ENCODE peak calls at places on chromosomes 13 and 19, in nine cellular contexts. One of them, this sample, is unnamed.
A peak's percentile ranks its signal among the peaks of the same experiment; 100 is the strongest.

GRCh38 chr19:52748336-52748950 is 13.6 kb upstream of the ZNF611 start:
- DNase-seq in H9: no peak
- DNase-seq in astrocyte: peak; percentile 27
- DNase-seq in IMR-90: peak; percentile 57
- DNase-seq in neural progenitor cell: peak; percentile 73
- DNase-seq in endothelial cell of umbilical vein: peak; percentile 42
- DNase-seq in GM23248: peak; percentile 69
- DNase-seq in HCT116: no peak
- DNase-seq in H1: no peak
- DNase-seq in this sample: no peak

GRCh38 chr19:39924389-39924788 is 10.0 kb downstream of the FCGBP start:
- DNase-seq in endothelial cell of umbilical vein: no peak
- DNase-seq in GM23248: no peak
- DNase-seq in H1: no peak
- DNase-seq in IMR-90: no peak
- DNase-seq in astrocyte: no peak
- DNase-seq in HCT116: no peak
- DNase-seq in H9: no peak
- DNase-seq in neural progenitor cell: no peak
- DNase-seq in this sample: no peak

GRCh38 chr13:109454167-109454917 is 332.0 kb downstream of the IRS2 start:
- DNase-seq in IMR-90: peak; percentile 46
- DNase-seq in H1: no peak
- DNase-seq in neural progenitor cell: no peak
- DNase-seq in H9: no peak
- DNase-seq in astrocyte: peak; percentile 55
- DNase-seq in endothelial cell of umbilical vein: no peak
- DNase-seq in GM23248: peak; percentile 53
- DNase-seq in HCT116: no peak
- DNase-seq in this sample: no peak

GRCh38 chr13:66461021-66461420 is 769.1 kb downstream of the PCDH9 start:
- DNase-seq in H9: no peak
- DNase-seq in neural progenitor cell: no peak
- DNase-seq in H1: no peak
- DNase-seq in IMR-90: peak; percentile 54
- DNase-seq in HCT116: no peak
- DNase-seq in GM23248: no peak
- DNase-seq in endothelial cell of umbilical vein: no peak
- DNase-seq in astrocyte: peak; percentile 52
- DNase-seq in this sample: no peak

GRCh38 chr13:98233127-98233526 is 56.1 kb upstream of the RNF113B start:
- DNase-seq in IMR-90: no peak
- DNase-seq in astrocyte: no peak
- DNase-seq in endothelial cell of umbilical vein: no peak
- DNase-seq in H1: no peak
- DNase-seq in neural progenitor cell: no peak
- DNase-seq in H9: no peak
- DNase-seq in HCT116: no peak
- DNase-seq in GM23248: no peak
- DNase-seq in this sample: no peak

GRCh38 chr19:44055870-44056269 is 4.0 kb downstream of the ZNF223 start:
- DNase-seq in IMR-90: no peak
- DNase-seq in H9: peak; percentile 28
- DNase-seq in HCT116: no peak
- DNase-seq in neural progenitor cell: no peak
- DNase-seq in GM23248: no peak
- DNase-seq in H1: no peak
- DNase-seq in astrocyte: no peak
- DNase-seq in endothelial cell of umbilical vein: no peak
- DNase-seq in this sample: no peak

GRCh38 chr13:27636624-27637288 is 15.1 kb downstream of the POLR1D start:
- DNase-seq in H9: no peak
- DNase-seq in IMR-90: peak; percentile 41
- DNase-seq in endothelial cell of umbilical vein: peak; percentile 42
- DNase-seq in neural progenitor cell: no peak
- DNase-seq in astrocyte: peak; percentile 62
- DNase-seq in GM23248: no peak
- DNase-seq in HCT116: no peak
- DNase-seq in H1: no peak
- DNase-seq in this sample: no peak

GRCh38 chr13:109744512-109745051 is 41.8 kb downstream of the IRS2 start:
- DNase-seq in neural progenitor cell: no peak
- DNase-seq in H9: no peak
- DNase-seq in GM23248: no peak
- DNase-seq in H1: no peak
- DNase-seq in endothelial cell of umbilical vein: no peak
- DNase-seq in IMR-90: peak; percentile 92
- DNase-seq in HCT116: no peak
- DNase-seq in astrocyte: peak; percentile 41
- DNase-seq in this sample: no peak

GRCh38 chr13:95641291-95641811 is 3.2 kb downstream of the DZIP1 start:
- DNase-seq in IMR-90: peak; percentile 27
- DNase-seq in endothelial cell of umbilical vein: peak; percentile 20
- DNase-seq in H1: peak; percentile 63
- DNase-seq in GM23248: peak; percentile 33
- DNase-seq in astrocyte: peak; percentile 28
- DNase-seq in H9: peak; percentile 66
- DNase-seq in HCT116: no peak
- DNase-seq in neural progenitor cell: peak; percentile 47
- DNase-seq in this sample: no peak

GRCh38 chr19:34274284-34274826 is 20.0 kb downstream of the GARRE1 start:
- DNase-seq in GM23248: peak; percentile 59
- DNase-seq in H1: no peak
- DNase-seq in HCT116: no peak
- DNase-seq in IMR-90: peak; percentile 26
- DNase-seq in H9: no peak
- DNase-seq in endothelial cell of umbilical vein: no peak
- DNase-seq in astrocyte: peak; percentile 64
- DNase-seq in neural progenitor cell: no peak
- DNase-seq in this sample: no peak

GRCh38 chr13:74758188-74758587 is 624.0 kb upstream of the KLF12 start:
- DNase-seq in endothelial cell of umbilical vein: no peak
- DNase-seq in neural progenitor cell: peak; percentile 66
- DNase-seq in H1: no peak
- DNase-seq in astrocyte: no peak
- DNase-seq in GM23248: no peak
- DNase-seq in HCT116: no peak
- DNase-seq in H9: peak; percentile 42
- DNase-seq in IMR-90: no peak
- DNase-seq in this sample: peak; percentile 30

GRCh38 chr13:75946746-75947397 is 310.7 kb downstream of the LMO7 start:
- DNase-seq in H1: no peak
- DNase-seq in HCT116: no peak
- DNase-seq in endothelial cell of umbilical vein: no peak
- DNase-seq in GM23248: no peak
- DNase-seq in IMR-90: no peak
- DNase-seq in astrocyte: no peak
- DNase-seq in H9: no peak
- DNase-seq in neural progenitor cell: no peak
- DNase-seq in this sample: no peak

GRCh38 chr19:2762783-2763496 is 20.1 kb downstream of the SGTA start:
- DNase-seq in astrocyte: no peak
- DNase-seq in endothelial cell of umbilical vein: no peak
- DNase-seq in IMR-90: no peak
- DNase-seq in H9: no peak
- DNase-seq in H1: no peak
- DNase-seq in HCT116: no peak
- DNase-seq in GM23248: no peak
- DNase-seq in neural progenitor cell: no peak
- DNase-seq in this sample: no peak

DNA sequence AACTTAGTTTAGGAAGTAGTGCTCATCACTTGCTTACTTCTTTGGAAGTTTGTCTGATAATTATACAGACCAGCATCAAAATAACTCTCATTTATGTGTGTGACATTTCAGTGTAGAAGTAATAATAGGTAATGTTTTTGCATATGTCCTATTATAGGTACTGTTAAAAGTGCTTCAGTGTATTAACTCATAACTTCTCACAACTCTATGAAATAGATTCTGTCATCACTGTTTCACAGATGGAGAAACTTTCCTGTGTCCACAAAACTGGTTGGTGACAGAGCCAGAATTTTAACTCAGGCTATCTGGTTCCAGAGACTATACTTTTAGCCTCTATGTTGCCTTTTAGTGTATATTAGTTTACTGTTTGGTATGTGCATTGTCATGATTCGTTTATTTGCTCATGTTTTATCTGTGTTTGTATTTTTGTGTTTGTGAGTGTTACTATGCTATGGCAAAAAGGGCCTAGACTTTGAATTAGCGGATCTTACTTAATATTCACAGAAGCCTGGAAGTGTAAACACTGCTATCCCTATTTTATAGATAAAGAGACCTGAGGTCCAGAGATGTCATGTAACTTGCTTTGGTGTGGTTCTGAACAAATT is 12.7 kb downstream of the LPAR6 start:
- DNase-seq in endothelial cell of umbilical vein: no peak
- DNase-seq in HCT116: no peak
- DNase-seq in H9: no peak
- DNase-seq in IMR-90: no peak
- DNase-seq in neural progenitor cell: no peak
- DNase-seq in H1: no peak
- DNase-seq in astrocyte: no peak
- DNase-seq in GM23248: peak; percentile 59
- DNase-seq in this sample: no peak
- H3K9ac ChIP-seq in endothelial cell of umbilical vein: peak overlapping the region; percentile 41
- H3K9ac ChIP-seq in HCT116: no peak overlapping the region
- H3K9ac ChIP-seq in H9: no peak overlapping the region
- H3K9ac ChIP-seq in IMR-90: no peak overlapping the region
- H3K9ac ChIP-seq in neural progenitor cell: no peak overlapping the region
- H3K9ac ChIP-seq in H1: no peak overlapping the region
- H3K9ac ChIP-seq in astrocyte: peak overlapping the region; percentile 7
- H3K9ac ChIP-seq in GM23248: peak overlapping the region; percentile 74
- H3K9ac ChIP-seq in this sample: no peak overlapping the region

GRCh38 chr19:15296841-15297415 is 35.4 kb downstream of the BRD4 start:
- DNase-seq in astrocyte: no peak
- DNase-seq in H1: no peak
- DNase-seq in GM23248: no peak
- DNase-seq in IMR-90: no peak
- DNase-seq in H9: no peak
- DNase-seq in neural progenitor cell: no peak
- DNase-seq in HCT116: no peak
- DNase-seq in endothelial cell of umbilical vein: no peak
- DNase-seq in this sample: no peak
- H3K4me1 ChIP-seq in astrocyte: peaks cover 48% of the 10 kb centered on the region
- H3K4me1 ChIP-seq in H1: peaks cover 20% of the 10 kb centered on the region
- H3K4me1 ChIP-seq in GM23248: peaks cover 87% of the 10 kb centered on the region
- H3K4me1 ChIP-seq in IMR-90: peaks cover 57% of the 10 kb centered on the region
- H3K4me1 ChIP-seq in H9: peaks cover 24% of the 10 kb centered on the region
- H3K4me1 ChIP-seq in neural progenitor cell: peaks cover 33% of the 10 kb centered on the region
- H3K4me1 ChIP-seq in HCT116: no peaks in the 10 kb centered on the region
- H3K4me1 ChIP-seq in endothelial cell of umbilical vein: peaks cover 9% of the 10 kb centered on the region
- H3K4me1 ChIP-seq in this sample: peaks cover 23% of the 10 kb centered on the region

DNA sequence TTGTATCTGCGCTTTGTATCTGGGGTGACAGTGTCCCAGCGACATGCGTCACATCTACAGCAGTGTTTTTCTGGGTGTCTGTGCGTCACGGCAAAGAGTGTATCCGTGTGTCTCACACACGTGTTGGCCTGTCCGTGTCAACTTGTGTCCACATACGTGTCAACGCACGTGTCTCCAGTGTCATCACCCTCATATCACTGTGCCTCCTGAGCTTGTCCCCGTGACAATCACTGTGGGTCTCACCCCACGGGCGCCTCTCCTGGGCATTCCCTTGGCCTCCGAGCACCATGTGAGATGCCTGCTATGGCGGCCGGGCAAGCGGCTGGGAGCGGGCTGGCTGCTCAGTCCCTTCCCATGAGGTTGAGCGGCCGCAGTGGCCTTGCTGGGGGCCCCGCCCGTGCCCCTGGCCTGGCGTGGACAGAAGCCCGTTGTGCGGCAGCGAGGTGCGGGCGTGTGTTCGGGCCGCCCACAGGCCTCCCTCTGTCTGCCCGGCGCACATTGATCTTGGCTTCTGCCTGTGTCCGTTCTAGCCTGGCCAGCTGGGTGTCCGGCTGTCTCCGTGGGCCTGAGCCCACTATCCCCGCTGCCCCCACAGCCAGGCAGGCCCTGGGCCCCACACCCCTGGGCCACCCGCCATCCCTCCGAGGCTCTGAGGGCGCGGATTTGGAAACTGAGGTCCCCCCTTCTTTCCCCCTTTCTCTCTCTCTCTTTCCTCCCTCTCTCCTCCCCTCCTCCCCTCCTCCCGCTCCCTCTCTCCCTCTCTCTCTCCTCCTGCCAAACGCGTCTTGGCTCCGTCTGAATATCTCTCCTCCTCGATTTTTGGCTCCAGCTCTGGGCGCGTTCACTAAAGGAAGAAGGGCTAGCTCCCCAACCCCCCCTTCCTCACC is 6.5 kb downstream of the NFIX start:
- DNase-seq in endothelial cell of umbilical vein: no peak
- DNase-seq in GM23248: peak; percentile 82
- DNase-seq in IMR-90: no peak
- DNase-seq in astrocyte: peak; percentile 72
- DNase-seq in neural progenitor cell: no peak
- DNase-seq in HCT116: no peak
- DNase-seq in H1: no peak
- DNase-seq in H9: no peak
- DNase-seq in this sample: no peak
- H3K9ac ChIP-seq in endothelial cell of umbilical vein: no peak overlapping the region
- H3K9ac ChIP-seq in GM23248: peak overlapping the region; percentile 80
- H3K9ac ChIP-seq in IMR-90: no peak overlapping the region
- H3K9ac ChIP-seq in astrocyte: peak overlapping the region; percentile 64
- H3K9ac ChIP-seq in neural progenitor cell: no peak overlapping the region
- H3K9ac ChIP-seq in HCT116: no peak overlapping the region
- H3K9ac ChIP-seq in H1: no peak overlapping the region
- H3K9ac ChIP-seq in H9: no peak overlapping the region
- H3K9ac ChIP-seq in this sample: no peak overlapping the region

GRCh38 chr19:18465214-18465963 is 27.5 kb upstream of the ISYNA1 start:
- DNase-seq in IMR-90: no peak
- DNase-seq in H1: no peak
- DNase-seq in neural progenitor cell: no peak
- DNase-seq in astrocyte: no peak
- DNase-seq in HCT116: no peak
- DNase-seq in endothelial cell of umbilical vein: no peak
- DNase-seq in GM23248: no peak
- DNase-seq in H9: no peak
- DNase-seq in this sample: no peak
- H3K4me1 ChIP-seq in IMR-90: peaks cover 33% of the 10 kb centered on the region
- H3K4me1 ChIP-seq in H1: no peaks in the 10 kb centered on the region
- H3K4me1 ChIP-seq in neural progenitor cell: no peaks in the 10 kb centered on the region
- H3K4me1 ChIP-seq in astrocyte: peaks cover 32% of the 10 kb centered on the region
- H3K4me1 ChIP-seq in HCT116: peaks cover 16% of the 10 kb centered on the region
- H3K4me1 ChIP-seq in endothelial cell of umbilical vein: peaks cover 3% of the 10 kb centered on the region
- H3K4me1 ChIP-seq in GM23248: peaks cover 20% of the 10 kb centered on the region
- H3K4me1 ChIP-seq in H9: no peaks in the 10 kb centered on the region
- H3K4me1 ChIP-seq in this sample: peaks cover 30% of the 10 kb centered on the region

DNA sequence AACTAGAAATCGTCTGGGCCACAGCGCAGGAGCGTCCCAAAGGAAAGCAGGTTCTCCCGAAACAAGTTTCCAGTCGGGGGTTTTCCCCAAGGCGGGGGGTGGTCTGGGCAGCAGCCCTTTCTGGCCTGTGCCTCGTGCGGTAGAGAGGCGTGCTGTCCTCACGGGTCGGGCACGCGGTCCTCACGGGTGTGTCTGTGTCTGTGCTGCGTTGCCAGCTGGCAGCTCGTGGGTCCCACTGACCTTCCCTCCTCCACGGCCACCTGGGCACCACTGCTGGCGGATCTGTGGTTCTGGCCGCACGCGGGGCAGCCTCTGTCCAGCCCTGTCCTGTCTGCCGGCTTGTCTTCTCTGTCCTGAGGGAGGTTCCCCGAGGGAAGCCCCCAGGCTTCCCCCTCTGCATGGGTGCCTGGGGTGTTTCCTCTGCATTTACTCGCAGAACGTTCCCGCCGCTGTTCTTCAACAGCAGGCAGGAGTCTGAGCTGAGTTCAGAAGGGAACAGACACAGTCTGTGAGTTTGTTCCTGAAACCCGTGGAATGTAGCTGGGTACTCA is 98.2 kb upstream of the MCF2L start:
- DNase-seq in astrocyte: no peak
- DNase-seq in HCT116: no peak
- DNase-seq in H1: no peak
- DNase-seq in H9: no peak
- DNase-seq in GM23248: no peak
- DNase-seq in IMR-90: no peak
- DNase-seq in endothelial cell of umbilical vein: no peak
- DNase-seq in neural progenitor cell: no peak
- DNase-seq in this sample: no peak
- H3K9ac ChIP-seq in astrocyte: no peak overlapping the region
- H3K9ac ChIP-seq in HCT116: no peak overlapping the region
- H3K9ac ChIP-seq in H1: no peak overlapping the region
- H3K9ac ChIP-seq in H9: no peak overlapping the region
- H3K9ac ChIP-seq in GM23248: no peak overlapping the region
- H3K9ac ChIP-seq in IMR-90: no peak overlapping the region
- H3K9ac ChIP-seq in endothelial cell of umbilical vein: no peak overlapping the region
- H3K9ac ChIP-seq in neural progenitor cell: no peak overlapping the region
- H3K9ac ChIP-seq in this sample: no peak overlapping the region

This sample was measured in NT2/D1.